ENCODE peak calls at places on chromosomes 4 and X, in ten cellular contexts. N is caudate nucleus; M is GM04503; S is ACHN; Q is colonic mucosa; J is tibial nerve; Y is HFFc6; R is effector memory CD4-positive, alpha-beta T cell; L is stimulated activated CD4-positive, alpha-beta T cell treated with anti-CD3 and anti-CD28 coated beads, TNF-alpha, amount 100 ng/mL, for 4 hours; I is activated CD4-positive, alpha-beta T cell treated with anti-CD3 and anti-CD28 coated beads, Interleukin-2, amount 50 U/mL, for 24 hours. T is an unnamed sample.

GRCh38 chr4:56860781-56861180 is 39.3 kb upstream of the SPINK2 start:
- DNase-seq in N (no peak), M (no peak), S (no peak), Q (no peak), J (no peak), Y (no peak), R (no peak), L (no peak), I (no peak), T (no peak)

GRCh38 chr4:40515037-40515397 is 114.6 kb downstream of the RBM47 start:
- DNase-seq in N (no peak), M (no peak), S (peak), Q (no peak), J (no peak), Y (no peak), R (no peak), L (no peak), I (no peak), T (no peak)

GRCh38 chrX:22628275-22628674 is 355.6 kb downstream of the CBLL2 start:
- DNase-seq in N (no peak), M (no peak), S (no peak), Q (no peak), J (no peak), Y (no peak), R (no peak), L (no peak), I (no peak), T (no peak)

GRCh38 chrX:66674506-66674905 is 35.6 kb upstream of the EDA2R start:
- DNase-seq in N (no peak), M (no peak), S (no peak), Q (no peak), J (no peak), Y (no peak), R (no peak), L (no peak), I (no peak), T (no peak)

GRCh38 chr4:152102184-152103000 is 341.6 kb upstream of the GATB start:
- DNase-seq in N (no peak), M (no peak), S (no peak), Q (no peak), J (no peak), Y (peak), R (no peak), L (no peak), I (no peak), T (no peak)

GRCh38 chr4:147678796-147679549 is 5.0 kb downstream of the PRMT9 start:
- DNase-seq in N (no peak), M (no peak), S (no peak), Q (no peak), J (no peak), Y (no peak), R (no peak), L (no peak), I (no peak), T (no peak)

GRCh38 chrX:102113367-102113766 is 12.1 kb upstream of the TCEAL2 start:
- DNase-seq in N (no peak), M (no peak), S (no peak), Q (no peak), J (no peak), Y (no peak), R (no peak), L (no peak), I (no peak), T (no peak)

GRCh38 chr4:3374011-3374645 is 67.6 kb upstream of the HGFAC start:
- DNase-seq in N (no peak), M (no peak), S (no peak), Q (no peak), J (no peak), Y (no peak), R (no peak), L (no peak), I (no peak), T (no peak)